ENCODE peak calls at places on chromosomes 7 and 10, in nine cellular contexts. J, K, F, C, E, P, Q, O and T are unnamed samples. For H3K4me1, the result is how much of the 10 kb centered on the place peaks cover.

GRCh38 chr7:35991511-35992232 is 161.4 kb upstream of the EEPD1 start:
- DNase-seq in J (peak), K (no peak), F (no peak), C (no peak), E (no peak), P (no peak), Q (no peak), O (peak), T (no peak)

GRCh38 chr7:106611911-106612310 is 49.0 kb downstream of the CCDC71L start:
- DNase-seq in J (no peak), K (peak), F (no peak), C (no peak), E (peak), P (no peak), Q (no peak), O (no peak), T (no peak)

GRCh38 chr7:140638311-140638791 is 2.3 kb downstream of the DENND2A start:
- DNase-seq in J (peak), K (no peak), F (peak), C (peak), E (peak), P (no peak), Q (no peak), O (peak), T (peak)

GRCh38 chr10:128877936-128878335 is 589.1 kb upstream of the MGMT start:
- DNase-seq in J (peak), K (no peak), F (no peak), C (no peak), E (no peak), P (no peak), Q (no peak), O (no peak), T (no peak)

GRCh38 chr10:105793071-105793470 is 1152.0 kb downstream of the SORCS3 start:
- DNase-seq in J (no peak), K (no peak), F (no peak), C (no peak), E (no peak), P (no peak), Q (no peak), O (no peak), T (no peak)

GRCh38 chr7:141369422-141369821 is 181.8 kb upstream of the AGK start:
- DNase-seq in J (no peak), K (peak), F (no peak), C (no peak), E (peak), P (no peak), Q (peak), O (no peak), T (peak)

GRCh38 chr10:102775973-102776669 is 32.4 kb downstream of the WBP1L start:
- DNase-seq in J (peak), K (peak), F (peak), C (peak), E (peak), P (peak), Q (peak), O (peak), T (peak)

GRCh38 chr10:56135806-56136205 is 225.3 kb downstream of the ZWINT start:
- DNase-seq in J (no peak), K (no peak), F (no peak), C (no peak), E (no peak), P (no peak), Q (no peak), O (no peak), T (no peak)

GRCh38 chr7:117082636-117083035 is 129.3 kb downstream of the ST7 start:
- DNase-seq in J (no peak), K (no peak), F (no peak), C (no peak), E (no peak), P (no peak), Q (no peak), O (peak), T (no peak)

GRCh38 chr10:63707254-63707910 is 186.2 kb downstream of the REEP3 start:
- DNase-seq in J (no peak), K (no peak), F (no peak), C (no peak), E (peak), P (no peak), Q (no peak), O (peak), T (no peak)

GRCh38 chr7:105617280-105618015 is 36.2 kb upstream of the EFCAB10 start:
- DNase-seq in J (peak), K (no peak), F (no peak), C (peak), E (no peak), P (no peak), Q (no peak), O (no peak), T (no peak)

DNA sequence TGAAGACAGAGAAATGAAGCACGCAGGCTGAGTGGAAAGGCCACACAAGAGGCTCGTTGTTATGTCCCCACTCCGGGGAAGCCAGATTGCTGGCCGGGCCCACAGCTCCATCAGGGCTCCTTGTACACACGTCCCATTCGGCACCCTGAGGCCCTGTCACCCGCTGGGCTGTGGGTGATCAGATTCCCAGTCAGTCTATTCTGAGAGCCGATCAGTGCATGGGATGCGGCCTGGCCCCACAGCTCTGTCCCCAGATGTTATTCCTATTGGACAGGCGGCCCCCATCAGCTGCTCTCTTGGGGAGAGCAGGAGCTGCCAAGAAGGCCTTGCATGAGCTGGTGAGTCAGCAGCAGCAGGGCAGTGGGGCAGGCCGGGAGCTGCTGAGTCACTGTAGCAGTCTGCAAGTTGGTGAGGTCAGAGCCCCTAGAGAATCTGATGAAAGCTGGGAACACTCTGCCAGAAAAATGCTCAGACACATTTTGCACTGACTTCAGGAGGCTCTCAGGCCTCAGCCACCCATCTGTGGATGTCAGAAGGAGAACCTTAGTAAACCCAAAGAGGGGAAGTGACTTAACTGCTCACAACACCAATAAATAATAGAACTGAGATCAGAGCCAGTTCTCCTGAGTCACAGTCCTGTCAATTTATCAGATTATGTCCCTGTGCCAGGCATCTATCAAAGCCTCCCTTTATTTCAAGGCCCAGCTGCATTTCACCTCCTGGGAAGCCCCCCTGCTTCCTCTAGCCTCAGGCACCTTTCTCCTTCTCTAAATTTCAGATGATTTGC is 9.4 kb upstream of the PSAP start:
- DNase-seq in J (peak), K (peak), F (peak), C (peak), E (peak), P (peak), Q (peak), O (peak), T (peak)
- H3K4me3 ChIP-seq in J (no peak), K (no peak), F (no peak), C (no peak), E (no peak), P (no peak), Q (no peak), O (no peak), T (no peak)

GRCh38 chr7:122403113-122403512 is 98.6 kb upstream of the FEZF1 start:
- DNase-seq in J (no peak), K (no peak), F (no peak), C (no peak), E (no peak), P (no peak), Q (no peak), O (no peak), T (no peak)
- H3K4me1 ChIP-seq in J (under half), K (under half), F (under half), C (under half), E (under half), P (under half), Q (under half), O (under half), T (under half)

GRCh38 chr10:132570771-132571564 is 33.4 kb downstream of the INPP5A start:
- DNase-seq in J (peak), K (no peak), F (no peak), C (peak), E (no peak), P (peak), Q (peak), O (no peak), T (no peak)
- H3K4me3 ChIP-seq in J (no peak), K (no peak), F (no peak), C (no peak), E (no peak), P (peak), Q (no peak), O (no peak), T (no peak)

GRCh38 chr10:119211176-119211575 is 3.8 kb downstream of the GRK5 start:
- DNase-seq in J (no peak), K (no peak), F (no peak), C (no peak), E (no peak), P (no peak), Q (no peak), O (peak), T (no peak)
- H3K4me1 ChIP-seq in J (under half), K (under half), F (under half), C (under half), E (under half), P (under half), Q (half or more), O (under half), T (under half)

GRCh38 chr10:44385726-44386438 is 985 bp upstream of the CXCL12 start:
- DNase-seq in J (no peak), K (no peak), F (peak), C (peak), E (no peak), P (no peak), Q (no peak), O (no peak), T (no peak)
- H3K4me3 ChIP-seq in J (peak), K (peak), F (peak), C (no peak), E (no peak), P (peak), Q (peak), O (no peak), T (peak)

GRCh38 chr7:3176112-3176836 is 124.8 kb upstream of the SDK1 start:
- DNase-seq in J (peak), K (no peak), F (no peak), C (peak), E (no peak), P (no peak), Q (no peak), O (no peak), T (no peak)
- H3K4me1 ChIP-seq in J (under half), K (under half), F (under half), C (under half), E (under half), P (under half), Q (under half), O (under half), T (under half)